ENCODE peak calls at places on chromosomes 16 and 17, in eight cellular contexts. One of them, this sample, is unnamed.

GRCh38 chr17:64218066-64218465 is 45.0 kb downstream of the TEX2 start:
- DNase-seq in SK-N-SH: no peak
- DNase-seq in transverse colon: no peak
- DNase-seq in ascending aorta: no peak
- DNase-seq in brain microvascular endothelial cell: no peak
- DNase-seq in fibroblast of lung: no peak
- DNase-seq in stomach: no peak
- DNase-seq in adrenal gland: no peak
- DNase-seq in this sample: no peak

GRCh38 chr17:38871247-38871991 is 1.6 kb downstream of the LASP1 start:
- DNase-seq in SK-N-SH: no peak
- DNase-seq in adrenal gland: peak; percentile 88
- DNase-seq in fibroblast of lung: peak; percentile 83
- DNase-seq in stomach: peak; percentile 76
- DNase-seq in ascending aorta: peak; percentile 65
- DNase-seq in transverse colon: peak; percentile 91
- DNase-seq in brain microvascular endothelial cell: peak; percentile 69
- DNase-seq in this sample: peak; percentile 60

GRCh38 chr17:67007266-67007665 is 37.1 kb upstream of the CACNG1 start:
- DNase-seq in ascending aorta: no peak
- DNase-seq in stomach: no peak
- DNase-seq in transverse colon: no peak
- DNase-seq in adrenal gland: no peak
- DNase-seq in brain microvascular endothelial cell: no peak
- DNase-seq in SK-N-SH: no peak
- DNase-seq in fibroblast of lung: no peak
- DNase-seq in this sample: no peak

GRCh38 chr16:10088380-10088793 is 93.8 kb downstream of the GRIN2A start:
- DNase-seq in stomach: no peak
- DNase-seq in ascending aorta: no peak
- DNase-seq in fibroblast of lung: no peak
- DNase-seq in SK-N-SH: peak; percentile 55
- DNase-seq in adrenal gland: peak; percentile 17
- DNase-seq in brain microvascular endothelial cell: no peak
- DNase-seq in transverse colon: no peak
- DNase-seq in this sample: no peak

GRCh38 chr17:82380860-82381702 is 9.5 kb downstream of the UTS2R start:
- DNase-seq in SK-N-SH: no peak
- DNase-seq in adrenal gland: no peak
- DNase-seq in ascending aorta: no peak
- DNase-seq in stomach: no peak
- DNase-seq in brain microvascular endothelial cell: no peak
- DNase-seq in fibroblast of lung: no peak
- DNase-seq in transverse colon: no peak
- DNase-seq in this sample: no peak

GRCh38 chr17:64296246-64296645 is 33.2 kb upstream of the TEX2 start:
- DNase-seq in stomach: no peak
- DNase-seq in ascending aorta: no peak
- DNase-seq in SK-N-SH: no peak
- DNase-seq in brain microvascular endothelial cell: no peak
- DNase-seq in transverse colon: no peak
- DNase-seq in fibroblast of lung: no peak
- DNase-seq in adrenal gland: no peak
- DNase-seq in this sample: no peak

GRCh38 chr17:50818266-50818665 is 17.1 kb upstream of the WFIKKN2 start:
- DNase-seq in brain microvascular endothelial cell: no peak
- DNase-seq in SK-N-SH: no peak
- DNase-seq in transverse colon: no peak
- DNase-seq in stomach: no peak
- DNase-seq in fibroblast of lung: no peak
- DNase-seq in adrenal gland: no peak
- DNase-seq in ascending aorta: no peak
- DNase-seq in this sample: no peak

GRCh38 chr16:9148376-9149015 is 57.1 kb downstream of the HAPSTR1 start:
- DNase-seq in stomach: no peak
- DNase-seq in SK-N-SH: no peak
- DNase-seq in ascending aorta: no peak
- DNase-seq in adrenal gland: no peak
- DNase-seq in fibroblast of lung: no peak
- DNase-seq in brain microvascular endothelial cell: no peak
- DNase-seq in transverse colon: no peak
- DNase-seq in this sample: no peak

GRCh38 chr17:28406478-28406824 is 439 bp upstream of the SLC46A1 start:
- DNase-seq in transverse colon: no peak
- DNase-seq in adrenal gland: peak; percentile 43
- DNase-seq in brain microvascular endothelial cell: no peak
- DNase-seq in ascending aorta: no peak
- DNase-seq in stomach: no peak
- DNase-seq in fibroblast of lung: no peak
- DNase-seq in SK-N-SH: peak; percentile 61
- DNase-seq in this sample: no peak

GRCh38 chr16:9256196-9256595 is 164.8 kb downstream of the HAPSTR1 start:
- DNase-seq in brain microvascular endothelial cell: no peak
- DNase-seq in transverse colon: peak; percentile 32
- DNase-seq in fibroblast of lung: no peak
- DNase-seq in SK-N-SH: peak; percentile 34
- DNase-seq in adrenal gland: peak; percentile 16
- DNase-seq in ascending aorta: no peak
- DNase-seq in stomach: peak; percentile 31
- DNase-seq in this sample: no peak

GRCh38 chr17:81510798-81511549 is 1.6 kb downstream of the ACTG1 start:
- DNase-seq in transverse colon: no peak
- DNase-seq in SK-N-SH: no peak
- DNase-seq in adrenal gland: no peak
- DNase-seq in ascending aorta: no peak
- DNase-seq in brain microvascular endothelial cell: no peak
- DNase-seq in stomach: no peak
- DNase-seq in fibroblast of lung: no peak
- DNase-seq in this sample: no peak

GRCh38 chr16:72501739-72502653 is 330.0 kb upstream of the PMFBP1 start:
- DNase-seq in fibroblast of lung: peak; percentile 85
- DNase-seq in brain microvascular endothelial cell: peak; percentile 71
- DNase-seq in ascending aorta: no peak
- DNase-seq in transverse colon: peak; percentile 53
- DNase-seq in SK-N-SH: peak; percentile 75
- DNase-seq in adrenal gland: peak; percentile 58
- DNase-seq in stomach: peak; percentile 45
- DNase-seq in this sample: no peak

GRCh38 chr16:84563776-84564420 is 54.0 kb downstream of the COTL1 start:
- DNase-seq in SK-N-SH: no peak
- DNase-seq in adrenal gland: no peak
- DNase-seq in transverse colon: no peak
- DNase-seq in brain microvascular endothelial cell: no peak
- DNase-seq in fibroblast of lung: no peak
- DNase-seq in stomach: no peak
- DNase-seq in ascending aorta: no peak
- DNase-seq in this sample: no peak

GRCh38 chr17:6654816-6655731 is 3.5 kb downstream of the C17orf100 start:
- DNase-seq in stomach: peak; percentile 52
- DNase-seq in fibroblast of lung: no peak
- DNase-seq in transverse colon: peak; percentile 58
- DNase-seq in SK-N-SH: no peak
- DNase-seq in brain microvascular endothelial cell: no peak
- DNase-seq in adrenal gland: no peak
- DNase-seq in ascending aorta: no peak
- DNase-seq in this sample: no peak

GRCh38 chr17:81455387-81455786 is 57.2 kb downstream of the ACTG1 start:
- DNase-seq in fibroblast of lung: no peak
- DNase-seq in brain microvascular endothelial cell: no peak
- DNase-seq in transverse colon: no peak
- DNase-seq in ascending aorta: no peak
- DNase-seq in SK-N-SH: no peak
- DNase-seq in adrenal gland: no peak
- DNase-seq in stomach: no peak
- DNase-seq in this sample: no peak

GRCh38 chr17:40019140-40019991 is 4.1 kb downstream of the CSF3 start:
- DNase-seq in SK-N-SH: peak; percentile 42
- DNase-seq in transverse colon: no peak
- DNase-seq in brain microvascular endothelial cell: peak; percentile 68
- DNase-seq in adrenal gland: no peak
- DNase-seq in fibroblast of lung: peak; percentile 86
- DNase-seq in ascending aorta: no peak
- DNase-seq in stomach: no peak
- DNase-seq in this sample: no peak

GRCh38 chr17:39915559-39915958 is 2.9 kb downstream of the GSDMB start:
- DNase-seq in stomach: no peak
- DNase-seq in ascending aorta: no peak
- DNase-seq in fibroblast of lung: no peak
- DNase-seq in brain microvascular endothelial cell: no peak
- DNase-seq in transverse colon: no peak
- DNase-seq in SK-N-SH: no peak
- DNase-seq in adrenal gland: no peak
- DNase-seq in this sample: no peak

GRCh38 chr16:83136924-83137323 is 510.2 kb downstream of the CDH13 start:
- DNase-seq in adrenal gland: no peak
- DNase-seq in stomach: no peak
- DNase-seq in SK-N-SH: no peak
- DNase-seq in fibroblast of lung: no peak
- DNase-seq in brain microvascular endothelial cell: no peak
- DNase-seq in transverse colon: no peak
- DNase-seq in ascending aorta: no peak
- DNase-seq in this sample: no peak

GRCh38 chr17:43536236-43537088 is 9.7 kb downstream of the ETV4 start:
- DNase-seq in fibroblast of lung: peak; percentile 70
- DNase-seq in adrenal gland: no peak
- DNase-seq in ascending aorta: no peak
- DNase-seq in transverse colon: no peak
- DNase-seq in stomach: no peak
- DNase-seq in SK-N-SH: no peak
- DNase-seq in brain microvascular endothelial cell: peak; percentile 65
- DNase-seq in this sample: no peak

GRCh38 chr16:58716468-58716867 is 17.6 kb downstream of the GOT2 start:
- DNase-seq in ascending aorta: no peak
- DNase-seq in transverse colon: no peak
- DNase-seq in SK-N-SH: no peak
- DNase-seq in stomach: no peak
- DNase-seq in adrenal gland: no peak
- DNase-seq in fibroblast of lung: peak; percentile 31
- DNase-seq in brain microvascular endothelial cell: no peak
- DNase-seq in this sample: no peak
- H3K36me3 ChIP-seq in ascending aorta: peaks cover 79% of the 10 kb centered on the region
- H3K36me3 ChIP-seq in transverse colon: no peaks in the 10 kb centered on the region
- H3K36me3 ChIP-seq in SK-N-SH: peaks cover 57% of the 10 kb centered on the region
- H3K36me3 ChIP-seq in stomach: peaks cover 98% of the 10 kb centered on the region
- H3K36me3 ChIP-seq in adrenal gland: no peaks in the 10 kb centered on the region
- H3K36me3 ChIP-seq in fibroblast of lung: peaks cover 6% of the 10 kb centered on the region
- H3K36me3 ChIP-seq in brain microvascular endothelial cell: peaks cover 68% of the 10 kb centered on the region
- H3K36me3 ChIP-seq in this sample: peaks cover 61% of the 10 kb centered on the region

GRCh38 chr17:65557349-65558310 is 3.8 kb downstream of the AXIN2 start:
- DNase-seq in brain microvascular endothelial cell: no peak
- DNase-seq in ascending aorta: no peak
- DNase-seq in transverse colon: no peak
- DNase-seq in fibroblast of lung: no peak
- DNase-seq in stomach: no peak
- DNase-seq in adrenal gland: peak; percentile 62
- DNase-seq in SK-N-SH: no peak
- DNase-seq in this sample: peak; percentile 34
- H3K27ac ChIP-seq in brain microvascular endothelial cell: no peak overlapping the region
- H3K27ac ChIP-seq in ascending aorta: no peak overlapping the region
- H3K27ac ChIP-seq in transverse colon: no peak overlapping the region
- H3K27ac ChIP-seq in fibroblast of lung: no peak overlapping the region
- H3K27ac ChIP-seq in stomach: peak overlapping the region; percentile 92
- H3K27ac ChIP-seq in adrenal gland: no peak overlapping the region
- H3K27ac ChIP-seq in SK-N-SH: no peak overlapping the region
- H3K27ac ChIP-seq in this sample: peak overlapping the region; percentile 22

DNA sequence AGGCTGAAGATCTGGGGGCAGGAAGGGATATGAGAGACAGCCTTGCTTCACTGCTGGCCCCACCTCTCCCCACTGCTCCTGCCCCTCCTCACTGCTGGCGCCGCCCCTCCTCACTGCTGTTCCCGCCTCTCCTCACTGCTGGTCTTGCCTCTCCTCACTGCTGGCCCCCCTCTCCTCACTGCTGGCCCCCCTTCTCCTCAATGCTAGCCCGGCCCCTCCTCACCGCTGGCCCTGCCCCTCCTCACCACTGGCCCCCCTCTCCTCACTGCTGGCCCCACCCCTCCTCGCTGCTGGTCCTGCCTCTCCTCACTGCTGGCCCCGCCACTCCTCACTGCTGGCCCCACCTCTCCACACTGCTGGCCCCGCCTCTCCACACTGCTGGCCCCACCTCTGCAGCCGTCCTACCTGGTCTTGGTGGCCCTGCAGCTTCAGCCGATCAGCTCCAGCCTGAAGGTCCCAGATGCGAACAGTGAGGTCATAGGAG is 9.5 kb upstream of the PAM16 start:
- DNase-seq in fibroblast of lung: no peak
- DNase-seq in transverse colon: no peak
- DNase-seq in stomach: no peak
- DNase-seq in brain microvascular endothelial cell: no peak
- DNase-seq in adrenal gland: no peak
- DNase-seq in SK-N-SH: peak; percentile 81
- DNase-seq in ascending aorta: no peak
- DNase-seq in this sample: no peak
- H3K36me3 ChIP-seq in fibroblast of lung: peaks cover 4% of the 10 kb centered on the region
- H3K36me3 ChIP-seq in transverse colon: no peaks in the 10 kb centered on the region
- H3K36me3 ChIP-seq in stomach: peaks cover 79% of the 10 kb centered on the region
- H3K36me3 ChIP-seq in brain microvascular endothelial cell: peaks cover 6% of the 10 kb centered on the region
- H3K36me3 ChIP-seq in adrenal gland: no peaks in the 10 kb centered on the region
- H3K36me3 ChIP-seq in SK-N-SH: peaks cover 2% of the 10 kb centered on the region
- H3K36me3 ChIP-seq in ascending aorta: peaks cover 40% of the 10 kb centered on the region
- H3K36me3 ChIP-seq in this sample: peaks cover 77% of the 10 kb centered on the region

DNA sequence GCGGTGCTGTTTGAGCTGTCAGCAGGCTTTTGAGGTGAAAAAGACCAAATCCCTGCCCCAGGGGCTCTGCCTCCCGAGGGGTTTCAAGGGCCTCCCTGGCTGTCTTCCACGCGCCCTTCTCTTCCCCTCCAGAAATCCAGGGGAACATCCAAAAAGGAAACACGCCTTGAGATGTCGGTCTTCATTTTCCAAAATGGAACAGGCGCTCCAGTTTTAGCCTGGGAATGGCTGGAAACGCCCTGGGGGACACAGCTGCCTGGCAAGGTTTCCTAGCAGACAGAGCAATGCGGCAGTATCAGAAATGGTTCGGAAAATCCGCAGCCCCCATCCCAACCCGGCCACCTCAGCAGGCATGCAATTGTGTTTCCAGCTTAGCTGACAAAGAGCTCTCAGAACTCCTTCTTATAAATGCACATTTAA is 16.6 kb upstream of the LITAF start:
- DNase-seq in brain microvascular endothelial cell: no peak
- DNase-seq in adrenal gland: no peak
- DNase-seq in SK-N-SH: peak; percentile 59
- DNase-seq in transverse colon: no peak
- DNase-seq in fibroblast of lung: no peak
- DNase-seq in stomach: no peak
- DNase-seq in ascending aorta: no peak
- DNase-seq in this sample: no peak
- H3K27ac ChIP-seq in brain microvascular endothelial cell: no peak overlapping the region
- H3K27ac ChIP-seq in adrenal gland: no peak overlapping the region
- H3K27ac ChIP-seq in SK-N-SH: no peak overlapping the region
- H3K27ac ChIP-seq in transverse colon: peak overlapping the region; percentile 43
- H3K27ac ChIP-seq in fibroblast of lung: no peak overlapping the region
- H3K27ac ChIP-seq in stomach: peak overlapping the region; percentile 52
- H3K27ac ChIP-seq in ascending aorta: no peak overlapping the region
- H3K27ac ChIP-seq in this sample: no peak overlapping the region